ENCODE peak calls at places on chromosome 22, in seven cellular contexts. One of them, this sample, is unnamed.

GRCh38 chr22:31926969-31927368 is 17.4 kb upstream of the YWHAH start:
- DNase-seq in GF-D8: no peak
- DNase-seq in activated CD8-positive, alpha-beta memory T cell treated with anti-CD3 and anti-CD28 coated beads, Interleukin-2, amount 50 U/mL, for 48 hours: no peak
- DNase-seq in stromal cell of bone marrow: no peak
- DNase-seq in NCI-H1930: no peak
- DNase-seq in SK-N-SH: peak
- DNase-seq in right atrium auricular region: no peak
- DNase-seq in this sample: no peak

GRCh38 chr22:10961043-10961860 is 4566.7 kb upstream of the OR11H1 start:
- DNase-seq in stromal cell of bone marrow: no peak
- DNase-seq in GF-D8: no peak
- DNase-seq in right atrium auricular region: no peak
- DNase-seq in activated CD8-positive, alpha-beta memory T cell treated with anti-CD3 and anti-CD28 coated beads, Interleukin-2, amount 50 U/mL, for 48 hours: no peak
- DNase-seq in NCI-H1930: no peak
- DNase-seq in SK-N-SH: peak
- DNase-seq in this sample: no peak

GRCh38 chr22:50000587-50001387 is 11.8 kb downstream of the IL17REL start:
- DNase-seq in right atrium auricular region: no peak
- DNase-seq in NCI-H1930: no peak
- DNase-seq in GF-D8: no peak
- DNase-seq in SK-N-SH: peak
- DNase-seq in activated CD8-positive, alpha-beta memory T cell treated with anti-CD3 and anti-CD28 coated beads, Interleukin-2, amount 50 U/mL, for 48 hours: peak
- DNase-seq in stromal cell of bone marrow: no peak
- DNase-seq in this sample: no peak

GRCh38 chr22:39738746-39739145 is 154.8 kb downstream of the ENTHD1 start:
- DNase-seq in right atrium auricular region: no peak
- DNase-seq in SK-N-SH: no peak
- DNase-seq in activated CD8-positive, alpha-beta memory T cell treated with anti-CD3 and anti-CD28 coated beads, Interleukin-2, amount 50 U/mL, for 48 hours: no peak
- DNase-seq in NCI-H1930: no peak
- DNase-seq in stromal cell of bone marrow: peak
- DNase-seq in GF-D8: no peak
- DNase-seq in this sample: no peak

GRCh38 chr22:42863349-42863911 is 6.4 kb upstream of the ARFGAP3 start:
- DNase-seq in right atrium auricular region: no peak
- DNase-seq in NCI-H1930: no peak
- DNase-seq in SK-N-SH: no peak
- DNase-seq in GF-D8: peak
- DNase-seq in stromal cell of bone marrow: peak
- DNase-seq in activated CD8-positive, alpha-beta memory T cell treated with anti-CD3 and anti-CD28 coated beads, Interleukin-2, amount 50 U/mL, for 48 hours: no peak
- DNase-seq in this sample: no peak

GRCh38 chr22:22929381-22930221 is 42.0 kb downstream of the IGLL5 start:
- DNase-seq in NCI-H1930: no peak
- DNase-seq in SK-N-SH: no peak
- DNase-seq in stromal cell of bone marrow: no peak
- DNase-seq in right atrium auricular region: no peak
- DNase-seq in GF-D8: no peak
- DNase-seq in activated CD8-positive, alpha-beta memory T cell treated with anti-CD3 and anti-CD28 coated beads, Interleukin-2, amount 50 U/mL, for 48 hours: no peak
- DNase-seq in this sample: no peak

GRCh38 chr22:28656156-28656555 is 23.5 kb downstream of the TTC28 start:
- DNase-seq in GF-D8: no peak
- DNase-seq in SK-N-SH: peak
- DNase-seq in right atrium auricular region: no peak
- DNase-seq in activated CD8-positive, alpha-beta memory T cell treated with anti-CD3 and anti-CD28 coated beads, Interleukin-2, amount 50 U/mL, for 48 hours: no peak
- DNase-seq in stromal cell of bone marrow: no peak
- DNase-seq in NCI-H1930: no peak
- DNase-seq in this sample: no peak

GRCh38 chr22:39556970-39557811 is 13.4 kb upstream of the CACNA1I start:
- DNase-seq in NCI-H1930: no peak
- DNase-seq in GF-D8: no peak
- DNase-seq in activated CD8-positive, alpha-beta memory T cell treated with anti-CD3 and anti-CD28 coated beads, Interleukin-2, amount 50 U/mL, for 48 hours: peak
- DNase-seq in SK-N-SH: peak
- DNase-seq in stromal cell of bone marrow: no peak
- DNase-seq in right atrium auricular region: no peak
- DNase-seq in this sample: no peak

GRCh38 chr22:29987143-29987542 is 93.1 kb upstream of the HORMAD2 start:
- DNase-seq in SK-N-SH: no peak
- DNase-seq in GF-D8: peak
- DNase-seq in activated CD8-positive, alpha-beta memory T cell treated with anti-CD3 and anti-CD28 coated beads, Interleukin-2, amount 50 U/mL, for 48 hours: no peak
- DNase-seq in stromal cell of bone marrow: no peak
- DNase-seq in NCI-H1930: no peak
- DNase-seq in right atrium auricular region: no peak
- DNase-seq in this sample: no peak

GRCh38 chr22:46748948-46749681 is 11.1 kb upstream of the CERK start:
- DNase-seq in NCI-H1930: no peak
- DNase-seq in activated CD8-positive, alpha-beta memory T cell treated with anti-CD3 and anti-CD28 coated beads, Interleukin-2, amount 50 U/mL, for 48 hours: peak
- DNase-seq in GF-D8: peak
- DNase-seq in stromal cell of bone marrow: no peak
- DNase-seq in SK-N-SH: no peak
- DNase-seq in right atrium auricular region: no peak
- DNase-seq in this sample: no peak

GRCh38 chr22:37310075-37310606 is 27.8 kb downstream of the CYTH4 start:
- DNase-seq in GF-D8: no peak
- DNase-seq in SK-N-SH: no peak
- DNase-seq in stromal cell of bone marrow: no peak
- DNase-seq in right atrium auricular region: no peak
- DNase-seq in NCI-H1930: no peak
- DNase-seq in activated CD8-positive, alpha-beta memory T cell treated with anti-CD3 and anti-CD28 coated beads, Interleukin-2, amount 50 U/mL, for 48 hours: no peak
- DNase-seq in this sample: no peak

GRCh38 chr22:40176921-40177737 is 596 bp upstream of the TNRC6B start:
- DNase-seq in SK-N-SH: no peak
- DNase-seq in NCI-H1930: no peak
- DNase-seq in GF-D8: peak
- DNase-seq in right atrium auricular region: no peak
- DNase-seq in stromal cell of bone marrow: no peak
- DNase-seq in activated CD8-positive, alpha-beta memory T cell treated with anti-CD3 and anti-CD28 coated beads, Interleukin-2, amount 50 U/mL, for 48 hours: peak
- DNase-seq in this sample: peak

GRCh38 chr22:35642305-35642741 is 5.9 kb upstream of the APOL6 start:
- DNase-seq in activated CD8-positive, alpha-beta memory T cell treated with anti-CD3 and anti-CD28 coated beads, Interleukin-2, amount 50 U/mL, for 48 hours: peak
- DNase-seq in NCI-H1930: no peak
- DNase-seq in GF-D8: no peak
- DNase-seq in SK-N-SH: no peak
- DNase-seq in stromal cell of bone marrow: no peak
- DNase-seq in right atrium auricular region: no peak
- DNase-seq in this sample: no peak

GRCh38 chr22:40107756-40108437 is 69.8 kb upstream of the TNRC6B start:
- DNase-seq in NCI-H1930: no peak
- DNase-seq in GF-D8: peak
- DNase-seq in stromal cell of bone marrow: peak
- DNase-seq in right atrium auricular region: no peak
- DNase-seq in activated CD8-positive, alpha-beta memory T cell treated with anti-CD3 and anti-CD28 coated beads, Interleukin-2, amount 50 U/mL, for 48 hours: peak
- DNase-seq in SK-N-SH: no peak
- DNase-seq in this sample: peak

GRCh38 chr22:29947410-29948387 is 64.7 kb downstream of the MTMR3 start:
- DNase-seq in stromal cell of bone marrow: peak
- DNase-seq in right atrium auricular region: no peak
- DNase-seq in GF-D8: no peak
- DNase-seq in activated CD8-positive, alpha-beta memory T cell treated with anti-CD3 and anti-CD28 coated beads, Interleukin-2, amount 50 U/mL, for 48 hours: no peak
- DNase-seq in NCI-H1930: no peak
- DNase-seq in SK-N-SH: peak
- DNase-seq in this sample: no peak